ENCODE peak calls at places on chromosomes 3 and 15, in nine cellular contexts. O is esophagus muscularis mucosa, G is upper lobe of left lung, S is HepG2, N is spleen, K is K562, D is HCT116, M is stomach, H is HL-60. T is an unnamed sample.

GRCh38 chr3:62529230-62529629 is 155.9 kb upstream of the FEZF2 start:
- DNase-seq in O (no peak), N (no peak), G (no peak), K (peak), H (no peak), M (peak), S (peak), D (no peak), T (no peak)

GRCh38 chr3:56005196-56005805 is 463.0 kb downstream of the ERC2 start:
- DNase-seq in S (no peak), H (no peak), G (no peak), D (no peak), M (no peak), O (no peak), N (no peak), K (no peak), T (no peak)

GRCh38 chr3:22937536-22937935 is 265.6 kb upstream of the UBE2E2 start:
- DNase-seq in O (no peak), S (no peak), D (no peak), N (no peak), G (no peak), H (no peak), M (no peak), K (no peak), T (no peak)

GRCh38 chr15:52714968-52715367 is 35.8 kb upstream of the ATOSA start:
- DNase-seq in M (no peak), K (no peak), O (peak), G (no peak), H (peak), D (no peak), N (no peak), S (no peak), T (no peak)

GRCh38 chr3:173396191-173397041 is 1.1 kb upstream of the NLGN1 start:
- DNase-seq in O (no peak), M (no peak), S (no peak), G (no peak), N (no peak), D (no peak), K (no peak), H (no peak), T (peak)

GRCh38 chr3:46006243-46006642 is 10.6 kb upstream of the FYCO1 start:
- DNase-seq in M (no peak), N (no peak), O (no peak), K (no peak), D (no peak), H (no peak), S (no peak), G (no peak), T (no peak)

GRCh38 chr3:43343185-43343584 is 56.8 kb downstream of the SNRK start:
- DNase-seq in S (no peak), D (no peak), G (no peak), N (no peak), O (no peak), K (no peak), M (no peak), H (no peak), T (no peak)

GRCh38 chr3:60948488-60948887 is 302.8 kb downstream of the FHIT start:
- DNase-seq in O (no peak), M (no peak), S (no peak), K (no peak), D (no peak), H (no peak), N (no peak), G (no peak), T (no peak)

GRCh38 chr3:59052803-59053411 is 3.1 kb upstream of the CFAP20DC start:
- DNase-seq in O (no peak), M (no peak), K (no peak), H (no peak), S (peak), D (peak), G (no peak), N (no peak), T (no peak)

GRCh38 chr3:156664285-156665178 is 9.9 kb upstream of the TIPARP start:
- DNase-seq in O (no peak), M (no peak), D (no peak), H (no peak), K (no peak), S (no peak), G (no peak), N (no peak), T (no peak)

GRCh38 chr3:175911937-175912336 is 1052.8 kb downstream of the NAALADL2 start:
- DNase-seq in K (no peak), D (no peak), H (no peak), M (no peak), O (no peak), G (no peak), S (no peak), N (no peak), T (no peak)

GRCh38 chr3:32557640-32558352 is 12.9 kb downstream of the DYNC1LI1 start:
- DNase-seq in H (no peak), D (no peak), O (no peak), K (no peak), G (no peak), M (no peak), N (no peak), S (peak), T (no peak)

GRCh38 chr3:123791898-123792297 is 92.2 kb downstream of the MYLK start:
- DNase-seq in D (no peak), N (no peak), K (no peak), M (no peak), G (no peak), O (peak), S (no peak), H (no peak), T (no peak)

GRCh38 chr15:76730262-76730661 is 174.9 kb downstream of the SCAPER start:
- DNase-seq in O (no peak), S (no peak), D (no peak), H (no peak), M (no peak), K (no peak), G (no peak), N (no peak), T (no peak)

GRCh38 chr3:190120161-190121060 is at the start of gene P3H2:
- DNase-seq in O (peak), H (no peak), K (no peak), M (peak), D (peak), N (peak), G (peak), S (peak), T (peak)

GRCh38 chr3:129348734-129349133 is 70.1 kb downstream of the HMCES start:
- DNase-seq in O (no peak), S (no peak), K (no peak), H (peak), M (no peak), G (no peak), N (no peak), D (no peak), T (no peak)

GRCh38 chr15:32028921-32029320 is 1.4 kb upstream of the CHRNA7 start:
- DNase-seq in D (no peak), M (no peak), H (no peak), S (no peak), K (no peak), O (no peak), G (no peak), N (no peak), T (no peak)

GRCh38 chr15:74206801-74207281 is 4.3 kb upstream of the STRA6 start:
- DNase-seq in S (no peak), D (no peak), H (no peak), N (no peak), M (no peak), O (no peak), G (no peak), K (no peak), T (no peak)

GRCh38 chr3:167450195-167450594 is 23.6 kb downstream of the SERPINI2 start:
- DNase-seq in K (no peak), S (no peak), M (no peak), D (no peak), G (no peak), O (no peak), N (no peak), H (no peak), T (no peak)

GRCh38 chr3:26989042-26989441 is 366.5 kb downstream of the LRRC3B start:
- DNase-seq in N (no peak), S (no peak), H (no peak), G (no peak), D (no peak), M (no peak), O (no peak), K (no peak), T (no peak)

GRCh38 chr3:158105710-158106438 is at the start of gene SHOX2:
- DNase-seq in N (peak), S (no peak), O (no peak), G (peak), M (peak), K (peak), H (peak), D (no peak), T (no peak)

GRCh38 chr3:130386604-130387263 is 41.3 kb downstream of the COL6A5 start:
- DNase-seq in M (no peak), O (peak), D (no peak), K (peak), H (no peak), S (no peak), G (no peak), N (no peak), T (no peak)

GRCh38 chr3:115494826-115495225 is 128.5 kb upstream of the GAP43 start:
- DNase-seq in G (no peak), O (no peak), S (no peak), D (no peak), M (no peak), H (no peak), N (no peak), K (no peak), T (no peak)

GRCh38 chr3:115503386-115503785 is 119.9 kb upstream of the GAP43 start:
- DNase-seq in H (no peak), G (no peak), M (no peak), S (no peak), K (no peak), O (no peak), N (no peak), D (no peak), T (no peak)

GRCh38 chr3:115498421-115498820 is 124.9 kb upstream of the GAP43 start:
- DNase-seq in O (no peak), G (no peak), N (no peak), S (no peak), K (no peak), M (no peak), H (no peak), D (no peak), T (no peak)

GRCh38 chr3:115498898-115499297 is 124.4 kb upstream of the GAP43 start:
- DNase-seq in G (no peak), H (no peak), K (no peak), D (no peak), N (no peak), O (no peak), M (no peak), S (no peak), T (no peak)

DNA sequence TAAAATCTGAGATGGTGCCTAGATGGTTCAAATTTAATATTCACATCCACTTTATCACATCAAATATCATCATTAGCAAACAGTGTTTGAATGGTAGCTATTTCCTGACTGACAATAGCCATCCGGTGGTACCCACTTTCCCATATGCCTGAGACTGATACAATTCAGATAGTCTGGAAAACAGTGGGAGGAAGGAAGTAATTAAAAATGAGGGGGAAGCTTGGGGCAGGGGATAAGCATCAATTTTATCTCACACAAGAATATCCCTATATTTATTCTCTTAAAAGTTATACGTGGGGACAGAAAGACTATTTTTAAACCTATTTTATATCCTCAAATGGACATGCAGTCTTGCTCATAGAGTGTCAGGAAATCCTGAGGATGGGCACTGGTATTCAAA is 122.5 kb upstream of the GAP43 start:
- DNase-seq in M (no peak), S (no peak), K (no peak), G (no peak), O (no peak), H (no peak), N (no peak), D (no peak), T (no peak)
- TF ChIP-seq POLR2AphosphoS5 in M (no peak), S (no peak), K (no peak), G (no peak), O (no peak), H (no peak), N (no peak), D (no peak), T (no peak)

GRCh38 chr3:188126271-188126670 is 27.7 kb upstream of the LPP start:
- DNase-seq in O (no peak), N (no peak), S (no peak), K (no peak), G (no peak), H (no peak), M (no peak), D (no peak), T (no peak)
- H3K27ac ChIP-seq in O (peak), N (no peak), S (no peak), K (no peak), G (no peak), H (no peak), M (peak), D (no peak), T (peak)

DNA sequence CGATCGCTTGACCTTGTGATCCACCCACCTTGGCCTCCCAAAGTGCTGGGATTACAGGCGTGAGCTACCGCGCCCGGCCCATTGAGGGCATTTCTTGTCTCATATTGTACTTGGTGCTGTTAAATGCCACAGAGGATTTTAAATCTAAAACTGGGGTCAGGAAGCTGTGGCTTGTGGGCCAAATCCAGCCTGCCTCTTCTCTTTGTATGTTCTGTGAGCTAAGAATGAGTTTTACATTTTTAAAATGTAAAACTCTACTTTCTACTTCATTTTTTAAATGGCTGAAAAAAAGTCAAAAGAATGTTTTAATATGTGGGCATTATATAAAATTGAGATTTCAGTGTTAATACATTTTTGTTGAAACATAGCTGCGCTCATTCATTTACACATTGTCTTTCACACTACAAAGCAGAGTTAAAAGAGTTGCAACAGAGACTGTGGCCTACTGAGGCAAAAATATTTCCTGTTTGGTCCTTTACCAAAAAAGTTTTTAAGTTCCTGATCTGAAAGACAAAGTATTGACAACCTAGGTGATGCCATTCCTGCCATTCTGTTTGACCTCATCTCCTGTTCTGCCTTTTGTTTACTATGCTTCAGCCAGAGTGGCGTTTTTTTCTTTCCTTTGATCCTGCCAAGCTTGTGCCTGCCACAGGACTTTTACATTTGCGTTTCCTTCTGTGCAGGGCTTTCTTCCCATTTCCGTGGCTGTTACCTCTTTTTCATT is 50.4 kb downstream of the PDCD6IP start:
- DNase-seq in S (peak), D (no peak), K (no peak), H (no peak), O (no peak), G (no peak), N (no peak), M (no peak), T (no peak)
- H3K4me3 ChIP-seq in S (no peak), D (no peak), K (no peak), H (no peak), O (no peak), G (no peak), N (no peak), M (no peak), T (no peak)

GRCh38 chr3:177490626-177491025 is 293.3 kb upstream of the TBL1XR1 start:
- DNase-seq in N (no peak), G (no peak), K (no peak), O (no peak), D (no peak), H (no peak), M (no peak), S (no peak), T (no peak)
- TF ChIP-seq POLR2AphosphoS5 in N (no peak), G (no peak), K (no peak), O (no peak), D (no peak), H (no peak), M (no peak), S (no peak), T (no peak)

GRCh38 chr15:54789377-54789776 is 407.4 kb downstream of the RSL24D1 start:
- DNase-seq in N (no peak), S (no peak), K (no peak), H (no peak), G (no peak), O (no peak), M (no peak), D (no peak), T (no peak)
- H3K27ac ChIP-seq in N (no peak), S (no peak), K (no peak), H (no peak), G (no peak), O (no peak), M (no peak), D (no peak), T (no peak)

GRCh38 chr3:63644212-63644777 is 8.2 kb upstream of the SNTN start:
- DNase-seq in N (no peak), G (no peak), S (no peak), K (no peak), D (no peak), O (no peak), H (no peak), M (no peak), T (no peak)
- H3K4me3 ChIP-seq in N (no peak), G (no peak), S (no peak), K (no peak), D (no peak), O (no peak), H (no peak), M (no peak), T (no peak)

GRCh38 chr3:3699816-3700633 is 99.2 kb upstream of the LRRN1 start:
- DNase-seq in D (no peak), O (peak), K (no peak), G (no peak), H (no peak), S (no peak), M (no peak), N (no peak), T (no peak)
- TF ChIP-seq POLR2AphosphoS5 in D (no peak), O (no peak), K (no peak), G (no peak), H (no peak), S (no peak), M (no peak), N (no peak), T (no peak)

GRCh38 chr15:64694816-64695215 is 80.6 kb downstream of the RBPMS2 start:
- DNase-seq in K (no peak), N (peak), M (no peak), H (no peak), D (no peak), S (no peak), O (no peak), G (no peak), T (no peak)

GRCh38 chr15:64697911-64698369 is 77.4 kb downstream of the RBPMS2 start:
- DNase-seq in N (no peak), H (no peak), M (no peak), G (no peak), S (no peak), K (no peak), O (no peak), D (no peak), T (no peak)

GRCh38 chr15:64693134-64693533 is 82.3 kb downstream of the RBPMS2 start:
- DNase-seq in D (no peak), M (peak), N (peak), S (peak), G (no peak), H (no peak), O (no peak), K (no peak), T (peak)

GRCh38 chr15:64692166-64692565 is 83.2 kb downstream of the RBPMS2 start:
- DNase-seq in N (peak), K (no peak), D (no peak), M (no peak), H (peak), S (no peak), G (no peak), O (no peak), T (no peak)

DNA sequence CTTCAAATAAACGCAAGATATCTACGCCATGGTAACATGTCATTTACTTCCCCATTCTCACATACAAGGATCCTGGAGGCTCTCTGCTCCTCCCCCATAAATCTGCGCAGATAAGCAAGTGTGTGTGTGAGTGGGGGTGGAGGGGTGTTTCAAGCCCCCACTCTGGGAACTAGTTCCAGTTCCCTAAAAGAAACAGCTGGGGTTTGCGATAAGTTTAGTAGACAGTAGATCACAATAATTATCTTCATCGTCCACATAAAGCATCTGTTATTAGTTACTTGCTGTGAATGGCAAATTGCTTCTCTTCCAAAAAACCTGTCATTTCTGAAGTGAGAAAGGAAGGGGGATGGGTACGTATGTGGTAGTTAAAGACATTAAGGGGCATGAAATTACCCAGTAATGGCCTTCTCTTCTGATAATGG is 79.8 kb downstream of the RBPMS2 start:
- DNase-seq in O (no peak), S (no peak), H (peak), G (no peak), M (no peak), N (peak), K (peak), D (no peak), T (no peak)
- H3K27ac ChIP-seq in O (peak), S (no peak), H (peak), G (peak), M (peak), N (peak), K (peak), D (no peak), T (no peak)